ENCODE peak calls at places on chromosomes 2 and 18, in ten cellular contexts. P is stimulated activated CD4-positive, alpha-beta T cell treated with anti-CD3 and anti-CD28 coated beads, Interleukin-12 subunit alpha, Interleukin-12 subunit beta, amount 100 ng/mL, for 4 hours; B is smooth muscle cell of the brain vasculature; Y is activated T-cell treated with anti-CD3 and anti-CD28 coated beads, Interleukin-2, amount 50 U/mL, for 4 hours; Z is H9; V is posterior vena cava; R is fibroblast of pulmonary artery; X is activated T-helper 1 cell treated with anti-CD3 and anti-CD28 coated beads, Interleukin-12 subunit alpha, Interleukin-12 subunit beta, Interleukin-2, Interleukin-4 antibody, amounts not matched to agents 30 ng/mL and 10 ng/mL and 1 ng/mL, durations not matched to agents 14 hours and 24 hours and 36 hours; O is right cardiac atrium; C is fibroblast of villous mesenchyme. G is an unnamed sample.

GRCh38 chr2:148545387-148546256 is 98.9 kb upstream of the EPC2 start:
- DNase-seq in C (no peak), P (no peak), V (no peak), Z (no peak), R (no peak), O (no peak), Y (no peak), X (peak; percentile 49), B (no peak), G (no peak)

GRCh38 chr2:53334610-53335009 is 433.0 kb upstream of the CHAC2 start:
- DNase-seq in V (no peak), R (no peak), P (no peak), C (no peak), Y (no peak), O (no peak), B (no peak), X (no peak), Z (no peak), G (no peak)

GRCh38 chr18:78021196-78021595 is 771.5 kb downstream of the GALR1 start:
- DNase-seq in V (no peak), B (no peak), Z (no peak), C (no peak), R (no peak), O (no peak), X (no peak), P (no peak), Y (no peak), G (no peak)

GRCh38 chr18:41145526-41145925 is 809.5 kb upstream of the PIK3C3 start:
- DNase-seq in Z (no peak), C (no peak), V (no peak), Y (no peak), B (no peak), P (no peak), O (no peak), X (no peak), R (peak; percentile 33), G (no peak)

GRCh38 chr2:148614332-148615049 is 30.1 kb upstream of the EPC2 start:
- DNase-seq in R (peak; percentile 14), Y (no peak), B (no peak), X (no peak), V (no peak), Z (no peak), P (no peak), C (peak; percentile 45), O (no peak), G (peak; percentile 86)

GRCh38 chr18:35521133-35521532 is 23.4 kb upstream of the INO80C start:
- DNase-seq in X (no peak), R (no peak), Y (no peak), Z (no peak), O (no peak), V (no peak), B (no peak), C (no peak), P (no peak), G (no peak)

GRCh38 chr2:88735853-88736252 is 44.4 kb downstream of the RPIA start:
- DNase-seq in V (no peak), C (no peak), O (no peak), P (peak; percentile 21), B (no peak), R (no peak), Y (peak; percentile 19), X (no peak), Z (no peak), G (no peak)

GRCh38 chr2:67318966-67319590 is 78.1 kb upstream of the ETAA1 start:
- DNase-seq in R (no peak), C (no peak), O (no peak), X (no peak), V (no peak), P (no peak), B (no peak), Y (no peak), Z (no peak), G (no peak)

GRCh38 chr2:171107803-171108202 is 52.9 kb downstream of the TLK1 start:
- DNase-seq in B (no peak), Y (no peak), P (no peak), O (no peak), C (no peak), V (no peak), Z (no peak), R (no peak), X (no peak), G (no peak)

GRCh38 chr2:217356795-217357194 is 496.9 kb upstream of the TNP1 start:
- DNase-seq in Y (no peak), Z (no peak), X (no peak), R (no peak), B (no peak), C (no peak), P (no peak), O (peak; percentile 70), V (no peak), G (no peak)

GRCh38 chr2:189933911-189934399 is 128.6 kb downstream of the MSTN start:
- DNase-seq in O (no peak), Y (no peak), Z (no peak), P (no peak), R (peak; percentile 88), X (no peak), V (no peak), C (peak; percentile 70), B (no peak), G (peak; percentile 89)

GRCh38 chr2:95359035-95359434 is 43.5 kb upstream of the FAHD2A start:
- DNase-seq in Y (no peak), Z (no peak), V (no peak), P (no peak), X (no peak), R (peak; percentile 52), C (peak; percentile 62), O (no peak), B (peak; percentile 15), G (peak; percentile 77)

GRCh38 chr2:118176601-118177000 is 88.3 kb downstream of the INSIG2 start:
- DNase-seq in V (no peak), P (no peak), B (no peak), Y (no peak), C (no peak), X (no peak), Z (no peak), O (no peak), R (no peak), G (no peak)

GRCh38 chr2:241813806-241814570 is 5.0 kb downstream of the NEU4 start:
- DNase-seq in O (no peak), V (no peak), X (no peak), Z (no peak), Y (no peak), R (no peak), B (no peak), C (no peak), P (no peak), G (no peak)

GRCh38 chr2:86436328-86436727 is 4.8 kb upstream of the KDM3A start:
- DNase-seq in C (no peak), Y (no peak), Z (no peak), P (no peak), V (no peak), R (no peak), B (no peak), X (no peak), O (no peak), G (no peak)

GRCh38 chr2:188852752-188853151 is 121.4 kb upstream of the COL3A1 start:
- DNase-seq in R (peak; percentile 62), V (no peak), P (no peak), B (no peak), Z (no peak), O (no peak), X (no peak), C (peak; percentile 88), Y (no peak), G (no peak)

GRCh38 chr2:226354434-226354833 is 445.2 kb downstream of the IRS1 start:
- DNase-seq in B (no peak), C (peak; percentile 21), V (no peak), O (no peak), Y (no peak), X (no peak), Z (no peak), P (no peak), R (peak; percentile 55), G (peak; percentile 51)

GRCh38 chr2:105402809-105403208 is 4.0 kb upstream of the FHL2 start:
- DNase-seq in Y (no peak), B (no peak), X (no peak), R (no peak), P (no peak), C (no peak), O (no peak), V (no peak), Z (no peak), G (no peak)

GRCh38 chr18:33369711-33370449 is 70.6 kb downstream of the CCDC178 start:
- DNase-seq in O (no peak), R (no peak), V (no peak), Z (no peak), X (no peak), P (no peak), B (no peak), Y (no peak), C (no peak), G (no peak)

GRCh38 chr2:152613235-152613634 is 104.0 kb downstream of the PRPF40A start:
- DNase-seq in Y (no peak), C (no peak), O (no peak), R (no peak), P (no peak), X (no peak), V (no peak), B (no peak), Z (no peak), G (no peak)

GRCh38 chr18:11494093-11494492 is 115.3 kb upstream of the SLC35G4 start:
- DNase-seq in C (peak; percentile 21), Z (no peak), R (peak; percentile 37), Y (no peak), X (no peak), V (no peak), B (no peak), O (no peak), P (no peak), G (peak; percentile 42)

GRCh38 chr2:12141618-12142220 is 395.3 kb downstream of the LPIN1 start:
- DNase-seq in Y (no peak), R (no peak), O (no peak), X (no peak), P (no peak), V (no peak), C (no peak), Z (no peak), B (no peak), G (no peak)

GRCh38 chr2:227870710-227871374 is 589 bp upstream of the DAW1 start:
- DNase-seq in B (no peak), R (peak; percentile 95), V (no peak), Z (no peak), O (no peak), P (no peak), X (no peak), C (peak; percentile 71), Y (no peak), G (peak; percentile 97)

GRCh38 chr2:199744676-199745075 is 106.3 kb downstream of the FTCDNL1 start:
- DNase-seq in V (no peak), P (no peak), Y (no peak), X (no peak), O (no peak), C (no peak), Z (no peak), R (no peak), B (no peak), G (no peak)

GRCh38 chr18:76503595-76503994 is 8.6 kb upstream of the ZNF516 start:
- DNase-seq in C (no peak), B (no peak), P (no peak), X (no peak), Y (no peak), O (no peak), V (peak; percentile 40), Z (no peak), R (no peak), G (no peak)

GRCh38 chr2:199458806-199459285 is 1.1 kb upstream of the SATB2 start:
- DNase-seq in X (no peak), Y (no peak), P (no peak), O (peak; percentile 72), V (peak; percentile 83), R (peak; percentile 29), Z (no peak), B (no peak), C (no peak), G (peak; percentile 1)

GRCh38 chr2:85751300-85751575 is 2.6 kb upstream of the ATOH8 start:
- DNase-seq in Y (no peak), X (no peak), V (no peak), O (no peak), C (no peak), B (no peak), Z (no peak), R (no peak), P (no peak), G (no peak)

GRCh38 chr2:29562896-29563295 is 358.5 kb downstream of the ALK start:
- DNase-seq in B (no peak), Z (no peak), C (no peak), P (no peak), Y (no peak), X (no peak), R (no peak), O (no peak), V (no peak), G (no peak)